ENCODE peak calls at places on chromosomes 12 and 14, in ten cellular contexts. H, Y, J, S, D, V, P, L, C and K are unnamed samples.

GRCh38 chr14:91413547-91414474 is 3.8 kb downstream of the CCDC88C start:
- DNase-seq in H (no peak), Y (peak), J (no peak), S (no peak), D (no peak), V (no peak), P (peak), L (no peak), C (no peak), K (peak)

GRCh38 chr12:95548056-95548538 is 3.2 kb downstream of the USP44 start:
- DNase-seq in H (peak), Y (no peak), J (no peak), S (no peak), D (no peak), V (no peak), P (peak), L (peak), C (peak), K (peak)

GRCh38 chr14:42504433-42504832 is 897.8 kb downstream of the LRFN5 start:
- DNase-seq in H (no peak), Y (no peak), J (no peak), S (no peak), D (no peak), V (no peak), P (no peak), L (no peak), C (no peak), K (no peak)

GRCh38 chr12:105983622-105984325 is 155.0 kb downstream of the NUAK1 start:
- DNase-seq in H (no peak), Y (no peak), J (peak), S (no peak), D (no peak), V (peak), P (no peak), L (no peak), C (no peak), K (no peak)

GRCh38 chr12:95951515-95951914 is 8.4 kb downstream of the AMDHD1 start:
- DNase-seq in H (no peak), Y (no peak), J (no peak), S (no peak), D (no peak), V (no peak), P (no peak), L (no peak), C (no peak), K (no peak)

GRCh38 chr12:131136539-131136872 is 182.8 kb downstream of the ADGRD1 start:
- DNase-seq in H (no peak), Y (no peak), J (no peak), S (no peak), D (no peak), V (no peak), P (no peak), L (no peak), C (no peak), K (no peak)

GRCh38 chr14:50232276-50232642 is 881 bp upstream of the SOS2 start:
- DNase-seq in H (no peak), Y (no peak), J (no peak), S (no peak), D (no peak), V (no peak), P (no peak), L (no peak), C (no peak), K (no peak)

GRCh38 chr12:65840793-65841670 is 16.7 kb downstream of the HMGA2 start:
- DNase-seq in H (no peak), Y (no peak), J (no peak), S (no peak), D (no peak), V (peak), P (no peak), L (no peak), C (no peak), K (no peak)

GRCh38 chr12:92290016-92290685 is 144.5 kb upstream of the BTG1 start:
- DNase-seq in H (no peak), Y (no peak), J (peak), S (no peak), D (no peak), V (no peak), P (no peak), L (no peak), C (no peak), K (no peak)